ENCODE peak calls at places on chromosome 21, in nine cellular contexts. Y is tibial nerve; G is heart right ventricle; N is CD8-positive, alpha-beta memory T cell; R is GM12878; W is upper lobe of right lung; U is CD4-positive, CD25-positive, alpha-beta regulatory T cell; L is neural progenitor cell; T is CD8-positive, alpha-beta T cell. C is an unnamed sample. For H3K4me1 and H3K9me3, the result is how much of the 10 kb centered on the place peaks cover.

GRCh38 chr21:38140192-38140905 is 116.4 kb upstream of the KCNJ15 start:
- DNase-seq in Y (no peak), G (peak), N (no peak), R (no peak), W (peak), U (no peak), L (peak), T (no peak), C (peak)

GRCh38 chr21:43277481-43278351 is 108.9 kb downstream of the CRYAA start:
- DNase-seq in Y (no peak), G (peak), N (no peak), R (no peak), W (peak), U (no peak), L (peak), T (no peak), C (no peak)

GRCh38 chr21:42827588-42827987 is 51.8 kb downstream of the WDR4 start:
- DNase-seq in Y (no peak), G (no peak), N (no peak), R (no peak), W (no peak), U (no peak), L (no peak), T (no peak), C (no peak)

GRCh38 chr21:18499761-18500376 is 96.3 kb upstream of the TMPRSS15 start:
- DNase-seq in Y (peak), G (peak), N (no peak), R (no peak), W (no peak), U (no peak), L (peak), T (no peak), C (no peak)

GRCh38 chr21:43864313-43864805 is 664 bp upstream of the AGPAT3 start:
- DNase-seq in Y (no peak), G (no peak), N (no peak), R (no peak), W (peak), U (peak), L (peak), T (no peak), C (no peak)

GRCh38 chr21:27837933-27838332 is 871.0 kb upstream of the ADAMTS5 start:
- DNase-seq in Y (no peak), G (peak), N (no peak), R (no peak), W (no peak), U (no peak), L (no peak), T (no peak), C (no peak)

GRCh38 chr21:45523411-45524101 is 18.7 kb downstream of the SLC19A1 start:
- DNase-seq in Y (peak), G (no peak), N (no peak), R (no peak), W (peak), U (no peak), L (no peak), T (no peak), C (no peak)

GRCh38 chr21:14251336-14251735 is 35.4 kb downstream of the RBM11 start:
- DNase-seq in Y (no peak), G (no peak), N (no peak), R (no peak), W (no peak), U (no peak), L (no peak), T (no peak), C (no peak)

GRCh38 chr21:28160378-28160777 is 832.3 kb downstream of the LTN1 start:
- DNase-seq in Y (no peak), G (no peak), N (no peak), R (no peak), W (no peak), U (no peak), L (no peak), T (no peak), C (peak)

GRCh38 chr21:45989355-45990048 is 7.9 kb downstream of the COL6A1 start:
- DNase-seq in Y (peak), G (peak), N (no peak), R (no peak), W (peak), U (no peak), L (no peak), T (no peak), C (peak)

GRCh38 chr21:43269461-43269860 is 100.7 kb downstream of the CRYAA start:
- DNase-seq in Y (no peak), G (no peak), N (peak), R (no peak), W (peak), U (peak), L (peak), T (peak), C (no peak)

GRCh38 chr21:14046401-14046800 is 164.4 kb downstream of the LIPI start:
- DNase-seq in Y (no peak), G (no peak), N (no peak), R (no peak), W (no peak), U (no peak), L (no peak), T (no peak), C (no peak)

GRCh38 chr21:16912075-16912474 is 600.8 kb upstream of the CXADR start:
- DNase-seq in Y (no peak), G (no peak), N (no peak), R (no peak), W (no peak), U (no peak), L (no peak), T (no peak), C (no peak)

GRCh38 chr21:36699546-36700294 is 805 bp downstream of the SIM2 start:
- DNase-seq in Y (no peak), G (no peak), N (no peak), R (no peak), W (peak), U (no peak), L (peak), T (no peak), C (no peak)

GRCh38 chr21:35050348-35051286 is 1.5 kb upstream of the RUNX1 start:
- DNase-seq in Y (no peak), G (no peak), N (no peak), R (no peak), W (no peak), U (no peak), L (no peak), T (no peak), C (no peak)

GRCh38 chr21:38787461-38788274 is 18.1 kb upstream of the ETS2 start:
- DNase-seq in Y (no peak), G (no peak), N (no peak), R (no peak), W (no peak), U (no peak), L (no peak), T (no peak), C (no peak)

GRCh38 chr21:36415375-36415774 is 30.2 kb downstream of the CHAF1B start:
- DNase-seq in Y (no peak), G (no peak), N (no peak), R (no peak), W (no peak), U (no peak), L (no peak), T (no peak), C (no peak)

GRCh38 chr21:15549671-15550070 is 180.1 kb upstream of the USP25 start:
- DNase-seq in Y (no peak), G (no peak), N (no peak), R (no peak), W (no peak), U (no peak), L (no peak), T (no peak), C (no peak)

GRCh38 chr21:17554619-17555472 is 42.0 kb downstream of the CXADR start:
- DNase-seq in Y (no peak), G (no peak), N (no peak), R (no peak), W (no peak), U (no peak), L (peak), T (no peak), C (no peak)

GRCh38 chr21:39852021-39852721 is 15.1 kb upstream of the PCP4 start:
- DNase-seq in Y (no peak), G (no peak), N (no peak), R (no peak), W (no peak), U (no peak), L (no peak), T (no peak), C (no peak)

GRCh38 chr21:23534833-23535232 is 2072.4 kb downstream of the MRPL39 start:
- DNase-seq in Y (no peak), G (no peak), N (no peak), R (no peak), W (no peak), U (no peak), L (no peak), T (no peak), C (no peak)

GRCh38 chr21:37758997-37759396 is 157.3 kb downstream of the KCNJ6 start:
- DNase-seq in Y (no peak), G (no peak), N (no peak), R (no peak), W (peak), U (no peak), L (peak), T (no peak), C (no peak)

GRCh38 chr21:27024971-27025370 is 58.1 kb upstream of the ADAMTS5 start:
- DNase-seq in Y (no peak), G (no peak), N (no peak), R (no peak), W (no peak), U (no peak), L (no peak), T (no peak), C (no peak)

GRCh38 chr21:45698493-45698947 is 55.0 kb downstream of the PCBP3 start:
- DNase-seq in Y (no peak), G (peak), N (no peak), R (no peak), W (no peak), U (no peak), L (no peak), T (no peak), C (peak)

GRCh38 chr21:43943512-43944110 is 68.5 kb upstream of the TRAPPC10 start:
- DNase-seq in Y (no peak), G (no peak), N (no peak), R (no peak), W (no peak), U (no peak), L (no peak), T (no peak), C (no peak)

GRCh38 chr21:37165606-37166005 is 92.6 kb downstream of the TTC3 start:
- DNase-seq in Y (no peak), G (no peak), N (no peak), R (no peak), W (no peak), U (no peak), L (no peak), T (no peak), C (no peak)

GRCh38 chr21:42781981-42782722 is 97.2 kb downstream of the WDR4 start:
- DNase-seq in Y (no peak), G (no peak), N (no peak), R (no peak), W (no peak), U (no peak), L (no peak), T (no peak), C (no peak)

GRCh38 chr21:34885636-34886553 is 163.2 kb downstream of the RUNX1 start:
- DNase-seq in Y (no peak), G (no peak), N (no peak), R (no peak), W (no peak), U (peak), L (peak), T (no peak), C (no peak)

GRCh38 chr21:25329227-25329626 is 278.1 kb downstream of the MRPL39 start:
- DNase-seq in Y (no peak), G (no peak), N (no peak), R (no peak), W (no peak), U (no peak), L (no peak), T (no peak), C (no peak)

GRCh38 chr21:15687208-15687607 is 42.6 kb upstream of the USP25 start:
- DNase-seq in Y (no peak), G (no peak), N (no peak), R (no peak), W (no peak), U (no peak), L (no peak), T (no peak), C (no peak)

GRCh38 chr21:21383126-21383525 is 384.9 kb downstream of the NCAM2 start:
- DNase-seq in Y (no peak), G (peak), N (no peak), R (no peak), W (no peak), U (no peak), L (no peak), T (no peak), C (no peak)

GRCh38 chr21:29082416-29082815 is 9.0 kb upstream of the CCT8 start:
- DNase-seq in Y (no peak), G (no peak), N (no peak), R (no peak), W (no peak), U (no peak), L (no peak), T (no peak), C (no peak)

GRCh38 chr21:43575466-43575841 is 83.8 kb downstream of the HSF2BP start:
- DNase-seq in Y (no peak), G (no peak), N (no peak), R (no peak), W (no peak), U (no peak), L (no peak), T (no peak), C (no peak)

GRCh38 chr21:15005391-15005790 is 59.4 kb downstream of the NRIP1 start:
- DNase-seq in Y (no peak), G (no peak), N (no peak), R (no peak), W (no peak), U (peak), L (peak), T (peak), C (no peak)

GRCh38 chr21:44487831-44488230 is 32.5 kb downstream of the LRRC3 start:
- DNase-seq in Y (no peak), G (no peak), N (peak), R (no peak), W (no peak), U (peak), L (peak), T (peak), C (no peak)

GRCh38 chr21:44709426-44710293 is 1.7 kb downstream of the TSPEAR start:
- DNase-seq in Y (peak), G (no peak), N (no peak), R (no peak), W (peak), U (no peak), L (peak), T (no peak), C (peak)

GRCh38 chr21:33022489-33022827 is 3.3 kb upstream of the OLIG2 start:
- DNase-seq in Y (no peak), G (no peak), N (no peak), R (no peak), W (no peak), U (no peak), L (no peak), T (no peak), C (no peak)

GRCh38 chr21:33023574-33024277 is 2.0 kb upstream of the OLIG2 start:
- DNase-seq in Y (no peak), G (no peak), N (no peak), R (no peak), W (no peak), U (no peak), L (peak), T (no peak), C (no peak)

GRCh38 chr21:33021667-33022066 is 4.1 kb upstream of the OLIG2 start:
- DNase-seq in Y (no peak), G (no peak), N (no peak), R (no peak), W (no peak), U (no peak), L (no peak), T (no peak), C (no peak)

GRCh38 chr21:33024278-33025103 is 1.2 kb upstream of the OLIG2 start:
- DNase-seq in Y (no peak), G (no peak), N (no peak), R (no peak), W (no peak), U (no peak), L (peak), T (no peak), C (no peak)

GRCh38 chr21:33022828-33023573 is 2.7 kb upstream of the OLIG2 start:
- DNase-seq in Y (no peak), G (no peak), N (no peak), R (no peak), W (no peak), U (no peak), L (peak), T (no peak), C (no peak)
- H3K4me1 ChIP-seq in Y (under half), G (under half), N (under half), R (under half), W (under half), U (under half), L (under half), T (under half), C (under half)

DNA sequence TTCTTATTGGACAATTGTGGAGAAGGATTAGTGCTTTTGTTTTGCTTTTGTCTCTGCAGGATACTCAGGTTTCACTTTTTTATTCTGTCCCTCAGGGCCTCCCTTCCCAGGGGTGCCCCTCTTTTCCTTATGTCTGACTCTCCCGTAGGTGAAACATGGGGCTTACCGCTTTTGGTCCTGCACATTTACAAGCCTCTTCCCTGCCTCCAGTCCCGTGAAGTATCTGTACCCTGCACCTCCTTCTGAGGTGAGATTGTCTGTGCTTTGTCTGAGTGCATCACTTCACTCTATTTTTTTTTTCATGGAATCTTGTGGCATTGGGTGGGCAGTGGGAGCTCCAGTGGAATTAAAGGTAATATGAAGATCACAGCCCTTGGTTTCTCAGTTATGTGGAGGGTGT is 758.1 kb upstream of the TPTE start:
- DNase-seq in Y (no peak), G (no peak), N (no peak), R (no peak), W (no peak), U (no peak), L (no peak), T (no peak), C (no peak)
- H3K9me3 ChIP-seq in Y (under half), G (under half), N (under half), R (under half), W (under half), U (half or more), L (half or more), T (under half), C (under half)

DNA sequence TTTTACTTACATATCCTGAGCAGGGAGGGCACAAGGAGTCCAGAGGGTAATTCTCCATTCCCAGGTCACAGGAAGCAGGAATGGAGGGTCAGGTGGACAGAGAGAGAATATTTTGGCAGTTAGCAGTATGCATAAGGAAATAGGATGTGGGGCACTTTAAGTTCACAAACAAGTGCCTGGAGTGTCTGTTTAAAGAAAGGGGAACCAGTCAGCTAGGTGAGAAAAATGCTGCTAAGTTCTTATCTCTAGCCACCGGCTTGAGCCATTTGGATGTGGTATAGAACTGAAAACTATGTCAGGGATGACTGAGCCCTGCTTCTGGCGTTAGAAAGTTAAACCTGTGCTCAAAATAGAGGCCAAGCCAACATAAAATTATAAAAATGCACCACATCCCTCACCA is 739.7 kb upstream of the NCAM2 start:
- DNase-seq in Y (no peak), G (no peak), N (no peak), R (no peak), W (no peak), U (no peak), L (no peak), T (no peak), C (no peak)
- H3K27ac ChIP-seq in Y (no peak), G (peak), N (peak), R (no peak), W (no peak), U (no peak), L (no peak), T (no peak), C (no peak)

DNA sequence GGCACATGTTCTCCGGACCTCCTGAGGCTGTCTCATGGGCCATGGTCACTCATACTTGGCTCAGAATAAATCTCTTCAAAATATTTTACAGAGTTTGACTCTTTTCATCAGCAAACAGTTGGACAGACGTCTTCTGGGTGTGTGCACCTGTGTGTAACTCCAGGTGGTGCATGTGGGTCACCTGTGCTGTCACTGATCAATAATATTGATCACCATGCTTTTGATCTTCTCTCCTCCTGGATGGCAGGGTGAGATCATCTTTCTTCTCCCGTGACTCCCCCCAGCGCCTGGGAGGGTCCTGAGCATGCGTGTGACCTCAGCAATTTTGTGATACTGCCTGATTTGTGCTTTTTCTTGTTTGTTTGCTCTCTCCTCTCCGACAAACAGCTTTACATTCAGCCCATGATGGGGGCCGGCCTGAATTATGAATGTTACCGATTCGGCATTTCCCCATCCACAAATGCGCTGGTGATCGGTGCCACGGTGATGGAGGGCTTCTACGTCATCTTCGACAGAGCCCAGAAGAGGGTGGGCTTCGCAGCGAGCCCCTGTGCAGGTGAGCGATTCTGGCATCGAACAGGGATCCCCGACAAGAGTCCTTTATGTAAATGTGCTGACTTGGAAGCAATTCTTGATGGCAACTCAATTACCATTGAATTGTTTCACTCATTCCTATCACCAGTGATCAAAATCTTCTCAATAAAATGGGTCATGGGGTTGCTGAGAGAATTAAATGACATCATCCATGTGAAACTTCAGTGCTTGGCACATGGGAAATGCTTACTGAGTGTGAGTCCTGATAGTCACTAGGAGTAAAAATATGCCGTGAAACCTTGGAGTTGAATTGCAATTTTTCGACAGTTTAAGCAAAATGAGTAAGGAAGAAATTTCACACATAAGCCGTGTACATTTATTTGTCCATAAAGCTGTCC is 59.6 kb upstream of the FAM3B start:
- DNase-seq in Y (no peak), G (no peak), N (no peak), R (no peak), W (no peak), U (no peak), L (no peak), T (no peak), C (no peak)
- H3K4me1 ChIP-seq in Y (under half), G (under half), N (under half), R (under half), W (under half), U (under half), L (under half), T (under half), C (under half)